ENCODE peak calls at places on chromosome 1, in ten cellular contexts. P is mesothelial cell of epicardium, I is IMR-90, K is kidney epithelial cell, W is cardiac muscle cell, D is epithelial cell of esophagus, S is fibroblast of mammary gland, L is endothelial cell, X is esophagus muscularis mucosa, F is GM12865. C is an unnamed sample.

GRCh38 chr1:226568975-226569741 is 20.6 kb downstream of the STUM start:
- DNase-seq in P (no peak), I (no peak), K (no peak), W (no peak), D (no peak), S (no peak), L (no peak), X (no peak), F (no peak), C (no peak)

GRCh38 chr1:17224434-17224833 is 19.5 kb downstream of the PADI1 start:
- DNase-seq in P (no peak), I (no peak), K (no peak), W (no peak), D (no peak), S (no peak), L (no peak), X (no peak), F (no peak), C (no peak)

GRCh38 chr1:245154429-245155185 is at the start of gene KIF26B:
- DNase-seq in P (peak), I (peak), K (no peak), W (peak), D (peak), S (peak), L (peak), X (no peak), F (peak), C (no peak)

GRCh38 chr1:10555635-10556429 is 81.1 kb downstream of the PEX14 start:
- DNase-seq in P (no peak), I (no peak), K (no peak), W (peak), D (peak), S (no peak), L (no peak), X (no peak), F (peak), C (no peak)

GRCh38 chr1:162878000-162878596 is 17.1 kb upstream of the CCDC190 start:
- DNase-seq in P (no peak), I (peak), K (no peak), W (peak), D (peak), S (peak), L (peak), X (no peak), F (peak), C (no peak)

GRCh38 chr1:84619383-84620093 is 45.3 kb upstream of the CTBS start:
- DNase-seq in P (no peak), I (peak), K (peak), W (peak), D (peak), S (peak), L (no peak), X (no peak), F (no peak), C (no peak)

GRCh38 chr1:175976865-175977642 is 230.0 kb downstream of the COP1 start:
- DNase-seq in P (no peak), I (peak), K (no peak), W (no peak), D (peak), S (peak), L (no peak), X (no peak), F (no peak), C (no peak)

GRCh38 chr1:234980224-234980656 is 148.4 kb downstream of the TOMM20 start:
- DNase-seq in P (no peak), I (no peak), K (no peak), W (no peak), D (peak), S (no peak), L (no peak), X (no peak), F (peak), C (no peak)

GRCh38 chr1:67611841-67612240 is 73.2 kb upstream of the GADD45A start:
- DNase-seq in P (no peak), I (peak), K (no peak), W (no peak), D (peak), S (peak), L (no peak), X (no peak), F (no peak), C (no peak)

GRCh38 chr1:2019571-2020309 is 595 bp downstream of the GABRD start:
- DNase-seq in P (peak), I (no peak), K (no peak), W (peak), D (no peak), S (no peak), L (peak), X (no peak), F (no peak), C (no peak)

GRCh38 chr1:184664042-184664659 is 90.5 kb downstream of the EDEM3 start:
- DNase-seq in P (peak), I (peak), K (no peak), W (peak), D (peak), S (peak), L (peak), X (peak), F (peak), C (peak)

GRCh38 chr1:119380983-119381662 is 12.5 kb downstream of the HAO2 start:
- DNase-seq in P (no peak), I (no peak), K (no peak), W (no peak), D (peak), S (no peak), L (no peak), X (no peak), F (no peak), C (no peak)

GRCh38 chr1:115874929-115875328 is 34.0 kb upstream of the NHLH2 start:
- DNase-seq in P (no peak), I (peak), K (no peak), W (no peak), D (peak), S (peak), L (no peak), X (no peak), F (no peak), C (no peak)

GRCh38 chr1:232988572-232989040 is 38.2 kb downstream of the NTPCR start:
- DNase-seq in P (no peak), I (peak), K (peak), W (no peak), D (peak), S (no peak), L (no peak), X (no peak), F (no peak), C (no peak)

GRCh38 chr1:76110662-76111061 is 36.1 kb downstream of the ST6GALNAC3 start:
- DNase-seq in P (no peak), I (peak), K (no peak), W (no peak), D (peak), S (peak), L (no peak), X (no peak), F (no peak), C (no peak)

DNA sequence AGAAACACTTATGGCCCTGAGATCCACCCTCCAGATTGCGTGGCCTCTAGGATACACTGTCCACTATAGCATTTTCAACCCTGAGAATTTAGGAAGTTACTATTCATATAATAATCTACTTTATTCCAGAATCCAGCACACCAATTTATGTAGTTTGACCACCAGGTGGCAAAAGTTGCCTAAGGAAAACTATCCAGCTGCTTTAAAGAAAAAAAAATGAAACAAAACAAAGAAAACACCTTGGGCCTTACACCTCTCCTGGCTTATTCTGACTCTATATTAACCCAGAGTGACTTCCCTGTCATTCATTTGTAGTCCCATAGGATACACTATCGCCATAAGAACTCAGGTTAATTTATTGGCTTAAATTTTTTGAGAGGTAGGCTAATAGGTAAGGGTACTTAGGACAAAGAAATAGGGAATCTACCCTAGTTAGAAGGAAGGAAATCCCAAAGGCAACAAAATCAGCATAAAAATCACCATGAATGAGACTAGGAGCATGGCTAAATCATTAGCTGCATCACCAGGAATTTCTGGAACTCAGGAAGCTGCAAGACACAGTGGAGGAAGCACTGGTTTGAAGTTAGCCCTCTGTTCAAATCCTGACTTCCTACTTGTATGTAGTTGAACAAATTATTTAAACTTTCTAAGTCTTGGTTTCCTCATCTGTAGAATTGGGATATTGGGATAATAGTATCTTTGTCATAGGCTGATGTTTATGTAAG is 107.5 kb downstream of the SPAG17 start:
- DNase-seq in P (no peak), I (peak), K (no peak), W (peak), D (peak), S (peak), L (peak), X (no peak), F (peak), C (peak)
- TF ChIP-seq CTCF in P (peak), I (peak), K (peak), W (peak), D (peak), S (peak), L (peak), X (peak), F (peak), C (peak)

GRCh38 chr1:36366091-36366661 is 19.5 kb downstream of the STK40 start:
- DNase-seq in P (no peak), I (peak), K (no peak), W (no peak), D (no peak), S (peak), L (no peak), X (no peak), F (no peak), C (no peak)
- TF ChIP-seq CTCF in P (no peak), I (peak), K (no peak), W (peak), D (no peak), S (no peak), L (no peak), X (no peak), F (no peak), C (no peak)

GRCh38 chr1:205584732-205585131 is 47.1 kb downstream of the ELK4 start:
- DNase-seq in P (no peak), I (no peak), K (no peak), W (no peak), D (no peak), S (no peak), L (no peak), X (no peak), F (no peak), C (no peak)
- TF ChIP-seq CTCF in P (peak), I (peak), K (peak), W (peak), D (no peak), S (peak), L (peak), X (no peak), F (peak), C (peak)

GRCh38 chr1:98792123-98792522 is 130.6 kb downstream of the SNX7 start:
- DNase-seq in P (no peak), I (peak), K (no peak), W (no peak), D (no peak), S (peak), L (no peak), X (no peak), F (no peak), C (no peak)

GRCh38 chr1:98793136-98793535 is 131.6 kb downstream of the SNX7 start:
- DNase-seq in P (no peak), I (no peak), K (no peak), W (no peak), D (no peak), S (peak), L (no peak), X (no peak), F (no peak), C (no peak)

GRCh38 chr1:98796049-98796448 is 134.5 kb downstream of the SNX7 start:
- DNase-seq in P (no peak), I (no peak), K (no peak), W (no peak), D (no peak), S (no peak), L (no peak), X (no peak), F (no peak), C (no peak)

GRCh38 chr1:98791498-98791897 is 130.0 kb downstream of the SNX7 start:
- DNase-seq in P (no peak), I (no peak), K (no peak), W (no peak), D (no peak), S (no peak), L (no peak), X (no peak), F (no peak), C (no peak)

GRCh38 chr1:98794196-98794886 is 132.8 kb downstream of the SNX7 start:
- DNase-seq in P (no peak), I (peak), K (peak), W (peak), D (peak), S (peak), L (peak), X (no peak), F (peak), C (peak)
- TF ChIP-seq CTCF in P (peak), I (peak), K (peak), W (peak), D (peak), S (peak), L (peak), X (peak), F (peak), C (peak)

GRCh38 chr1:153432874-153433681 is 16.8 kb downstream of the S100A7A start:
- DNase-seq in P (no peak), I (no peak), K (no peak), W (no peak), D (no peak), S (no peak), L (no peak), X (peak), F (no peak), C (no peak)

GRCh38 chr1:153430561-153430960 is 14.2 kb downstream of the S100A7A start:
- DNase-seq in P (no peak), I (no peak), K (no peak), W (no peak), D (no peak), S (no peak), L (no peak), X (peak), F (no peak), C (no peak)

GRCh38 chr1:153431427-153431826 is 15.1 kb downstream of the S100A7A start:
- DNase-seq in P (no peak), I (no peak), K (no peak), W (no peak), D (no peak), S (no peak), L (no peak), X (peak), F (no peak), C (no peak)

GRCh38 chr1:153431002-153431401 is 14.7 kb downstream of the S100A7A start:
- DNase-seq in P (no peak), I (no peak), K (no peak), W (no peak), D (no peak), S (no peak), L (no peak), X (no peak), F (no peak), C (no peak)

DNA sequence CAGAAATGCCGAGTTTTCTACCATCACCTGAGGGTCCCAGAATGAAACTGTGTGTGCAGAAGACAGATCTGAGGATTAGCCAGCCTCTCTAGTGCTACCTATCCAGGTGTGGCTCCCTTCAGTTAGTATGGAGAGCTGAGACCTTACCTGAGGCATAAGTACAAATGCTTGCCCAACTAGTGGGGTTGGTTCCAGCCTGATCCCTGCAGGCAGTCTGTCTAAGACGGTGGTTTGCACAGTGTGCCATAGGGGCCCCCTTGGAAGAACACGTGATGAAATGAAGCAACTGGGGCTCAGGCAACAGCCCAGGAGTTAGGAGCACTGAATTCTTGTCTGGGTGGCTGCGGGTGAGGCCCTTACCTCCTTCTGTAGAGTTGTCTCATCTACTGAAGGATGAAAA is 15.6 kb downstream of the S100A7A start:
- DNase-seq in P (no peak), I (no peak), K (no peak), W (no peak), D (peak), S (no peak), L (no peak), X (peak), F (no peak), C (no peak)
- TF ChIP-seq CTCF in P (no peak), I (no peak), K (no peak), W (no peak), D (no peak), S (no peak), L (no peak), X (no peak), F (no peak), C (no peak)

GRCh38 chr1:34918609-34919561 is 10.6 kb downstream of the DLGAP3 start:
- DNase-seq in P (no peak), I (no peak), K (no peak), W (no peak), D (no peak), S (peak), L (no peak), X (no peak), F (peak), C (no peak)
- TF ChIP-seq CTCF in P (no peak), I (no peak), K (no peak), W (no peak), D (no peak), S (no peak), L (no peak), X (no peak), F (no peak), C (no peak)

DNA sequence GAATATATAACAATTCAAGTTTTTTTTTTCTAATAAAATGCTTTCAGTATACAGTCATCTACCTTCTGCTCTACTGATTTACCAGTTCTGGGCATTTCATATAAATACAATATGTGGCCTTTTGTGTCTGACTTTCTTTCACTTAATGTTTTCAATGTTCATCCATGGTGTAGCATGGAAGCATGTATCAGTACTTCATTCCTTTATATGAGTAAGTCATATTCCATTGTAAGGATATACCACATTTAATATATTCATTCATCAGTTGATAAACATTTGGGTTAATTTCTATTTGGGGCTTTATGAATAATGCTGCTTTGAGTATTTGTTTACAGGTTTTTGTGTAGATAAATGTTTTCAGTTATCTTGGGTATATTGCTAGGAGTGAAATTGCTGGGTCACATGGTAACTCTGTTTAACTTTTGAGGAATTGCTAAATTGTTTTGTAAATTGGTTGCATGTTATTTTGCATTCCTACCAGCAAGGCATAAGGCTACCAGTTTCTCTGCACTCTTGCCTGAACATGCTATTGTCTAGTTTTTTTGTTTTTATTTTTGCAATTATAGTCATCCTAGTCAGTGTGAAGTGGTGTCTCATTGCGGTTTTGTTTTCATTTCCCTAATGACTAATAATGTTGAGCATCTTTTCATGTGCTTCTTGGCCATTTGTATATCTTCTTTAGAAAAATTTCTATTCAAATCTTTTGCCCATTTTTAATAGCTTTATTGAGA is 206.1 kb downstream of the TM2D1 start:
- DNase-seq in P (no peak), I (no peak), K (no peak), W (no peak), D (peak), S (peak), L (no peak), X (no peak), F (peak), C (no peak)
- TF ChIP-seq CTCF in P (no peak), I (no peak), K (no peak), W (no peak), D (peak), S (peak), L (no peak), X (no peak), F (no peak), C (no peak)

GRCh38 chr1:207893737-207894582 is 17.0 kb downstream of the CD34 start:
- DNase-seq in P (no peak), I (no peak), K (no peak), W (no peak), D (no peak), S (no peak), L (no peak), X (no peak), F (no peak), C (no peak)

GRCh38 chr1:207898836-207899235 is 12.1 kb downstream of the CD34 start:
- DNase-seq in P (no peak), I (no peak), K (no peak), W (no peak), D (no peak), S (no peak), L (no peak), X (no peak), F (no peak), C (no peak)

GRCh38 chr1:207896547-207896946 is 14.4 kb downstream of the CD34 start:
- DNase-seq in P (no peak), I (no peak), K (no peak), W (no peak), D (no peak), S (no peak), L (no peak), X (no peak), F (no peak), C (no peak)

GRCh38 chr1:207898260-207898659 is 12.7 kb downstream of the CD34 start:
- DNase-seq in P (no peak), I (no peak), K (no peak), W (no peak), D (no peak), S (no peak), L (no peak), X (no peak), F (no peak), C (no peak)

GRCh38 chr1:207897188-207897587 is 13.7 kb downstream of the CD34 start:
- DNase-seq in P (no peak), I (no peak), K (no peak), W (peak), D (no peak), S (no peak), L (no peak), X (no peak), F (no peak), C (no peak)
- TF ChIP-seq CTCF in P (peak), I (peak), K (no peak), W (peak), D (no peak), S (peak), L (no peak), X (peak), F (no peak), C (peak)

DNA sequence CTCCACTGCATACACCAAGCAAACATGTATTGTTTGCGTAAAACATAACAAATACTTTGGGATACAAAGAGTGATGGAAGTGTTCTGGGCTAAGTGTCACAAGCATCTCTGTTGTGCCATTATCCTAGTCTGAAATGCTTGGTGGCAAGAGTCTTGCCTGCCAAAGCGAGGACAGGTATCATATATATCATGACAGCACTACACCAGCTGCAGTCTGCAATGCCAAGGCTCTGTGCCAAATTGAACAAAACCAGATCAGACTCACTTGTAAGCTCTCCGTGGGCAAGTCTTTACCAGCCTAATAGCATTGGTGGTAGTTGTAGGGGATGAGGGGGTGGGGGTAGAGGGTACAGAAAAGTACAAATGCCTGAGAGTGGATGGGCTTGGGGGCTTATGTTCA is 119.2 kb downstream of the RWDD3 start:
- DNase-seq in P (no peak), I (no peak), K (no peak), W (no peak), D (peak), S (no peak), L (no peak), X (no peak), F (no peak), C (no peak)
- TF ChIP-seq CTCF in P (no peak), I (no peak), K (no peak), W (no peak), D (no peak), S (no peak), L (no peak), X (no peak), F (no peak), C (no peak)

DNA sequence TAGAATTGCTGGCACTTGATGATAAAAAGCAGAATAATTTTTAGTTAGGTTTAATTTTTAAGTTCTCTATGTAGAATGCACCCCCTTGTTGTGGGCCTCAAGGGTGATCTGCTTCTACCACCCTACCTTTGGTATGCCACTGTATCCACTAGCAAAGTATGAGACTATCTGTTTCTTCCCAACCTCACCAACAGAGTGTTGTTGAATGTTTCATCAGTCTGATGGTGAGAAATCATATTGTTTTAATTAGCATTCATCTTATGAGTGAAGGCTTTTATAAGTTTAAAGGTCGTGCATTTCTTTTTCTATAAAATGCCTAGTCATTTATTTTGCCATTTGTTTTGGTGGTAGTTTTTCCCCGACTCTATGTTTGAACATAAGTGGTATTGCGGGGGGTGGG is 141.0 kb downstream of the MAGI3 start:
- DNase-seq in P (no peak), I (no peak), K (no peak), W (no peak), D (no peak), S (no peak), L (no peak), X (no peak), F (no peak), C (no peak)
- TF ChIP-seq CTCF in P (no peak), I (no peak), K (no peak), W (no peak), D (no peak), S (no peak), L (no peak), X (no peak), F (no peak), C (no peak)

C was measured in AG09319.